ENCODE peak calls at places on chromosomes 5 and 9, in six cellular contexts. Z is GM12891, J is K562, S is H1, K is GM12878, D is HepG2. F is an unnamed sample.

GRCh38 chr9:81318571-81318970 is 370.8 kb downstream of the TLE1 start:
- DNase-seq in Z (no peak), K (no peak), D (peak), J (no peak), S (no peak), F (no peak)

GRCh38 chr5:91850031-91850430 is 466.9 kb upstream of the ARRDC3 start:
- DNase-seq in J (no peak), D (no peak), Z (no peak), S (no peak), K (no peak), F (no peak)

GRCh38 chr9:116099821-116100220 is 53.8 kb upstream of the PAPPA start:
- DNase-seq in J (no peak), S (no peak), K (no peak), Z (no peak), D (no peak), F (no peak)

GRCh38 chr5:1384521-1384920 is 39.6 kb upstream of the CLPTM1L start:
- DNase-seq in K (no peak), D (no peak), S (no peak), J (no peak), Z (no peak), F (no peak)

GRCh38 chr9:105390901-105391300 is 56.9 kb upstream of the FSD1L start:
- DNase-seq in Z (no peak), J (no peak), S (no peak), K (no peak), D (no peak), F (no peak)

GRCh38 chr9:78023003-78023741 is 8.4 kb downstream of the GNAQ start:
- DNase-seq in K (no peak), S (no peak), Z (no peak), D (peak), J (no peak), F (no peak)

GRCh38 chr9:129884220-129885017 is 49.2 kb downstream of the USP20 start:
- DNase-seq in Z (peak), K (peak), J (peak), S (peak), D (peak), F (peak)

GRCh38 chr9:101677864-101678263 is 60.6 kb downstream of the GRIN3A start:
- DNase-seq in J (no peak), D (no peak), K (no peak), Z (no peak), S (no peak), F (no peak)

GRCh38 chr9:110095238-110095637 is 112.7 kb downstream of the C9orf152 start:
- DNase-seq in S (no peak), D (no peak), Z (no peak), K (no peak), J (no peak), F (no peak)

GRCh38 chr5:88269222-88269771 is 652 bp upstream of the TMEM161B start:
- DNase-seq in J (peak), S (no peak), Z (no peak), K (peak), D (peak), F (no peak)

GRCh38 chr5:102313907-102314306 is 17.8 kb upstream of the SLCO4C1 start:
- DNase-seq in S (no peak), K (no peak), Z (no peak), D (no peak), J (no peak), F (no peak)

GRCh38 chr5:129547137-129547536 is 87.0 kb downstream of the ADAMTS19 start:
- DNase-seq in J (no peak), S (no peak), D (no peak), Z (no peak), K (no peak), F (no peak)

GRCh38 chr9:5042661-5043178 is 57.6 kb downstream of the JAK2 start:
- DNase-seq in D (no peak), Z (no peak), K (no peak), S (no peak), J (no peak), F (no peak)

GRCh38 chr9:133581553-133582343 is 27.4 kb downstream of the FAM163B start:
- DNase-seq in D (no peak), Z (no peak), J (no peak), K (no peak), S (no peak), F (no peak)

GRCh38 chr5:172871982-172872381 is 37.9 kb downstream of the ERGIC1 start:
- DNase-seq in D (no peak), S (no peak), K (no peak), J (no peak), Z (no peak), F (no peak)

GRCh38 chr9:68446836-68447235 is 90.4 kb downstream of the PGM5 start:
- DNase-seq in Z (no peak), D (no peak), J (no peak), K (no peak), S (no peak), F (no peak)

GRCh38 chr9:124911766-124912165 is 29.1 kb downstream of the GOLGA1 start:
- DNase-seq in Z (no peak), S (no peak), D (no peak), K (no peak), J (no peak), F (no peak)

GRCh38 chr9:115158666-115159481 is 40.9 kb upstream of the TNC start:
- DNase-seq in S (no peak), Z (no peak), K (no peak), D (no peak), J (no peak), F (no peak)

GRCh38 chr9:16794871-16795639 is 75.4 kb downstream of the BNC2 start:
- DNase-seq in S (no peak), K (no peak), J (no peak), Z (no peak), D (no peak), F (no peak)

GRCh38 chr5:116576043-116576713 is 1.6 kb upstream of the SEMA6A start:
- DNase-seq in J (peak), Z (peak), D (peak), S (peak), K (no peak), F (peak)

GRCh38 chr5:135713516-135713915 is 120.9 kb upstream of the SLC25A48 start:
- DNase-seq in S (no peak), K (no peak), J (no peak), Z (no peak), D (no peak), F (no peak)

GRCh38 chr5:66908230-66908629 is 288.4 kb downstream of the CD180 start:
- DNase-seq in S (no peak), K (no peak), Z (no peak), D (no peak), J (no peak), F (no peak)

GRCh38 chr5:66909364-66909763 is 287.2 kb downstream of the CD180 start:
- DNase-seq in Z (no peak), K (no peak), D (no peak), J (no peak), S (no peak), F (no peak)

GRCh38 chr5:66915531-66915930 is 281.1 kb downstream of the CD180 start:
- DNase-seq in Z (no peak), D (no peak), J (no peak), S (no peak), K (no peak), F (no peak)

GRCh38 chr5:66912787-66913186 is 283.8 kb downstream of the CD180 start:
- DNase-seq in D (no peak), K (no peak), J (no peak), S (no peak), Z (no peak), F (no peak)
- TF ChIP-seq TAF1 in D (no peak), K (no peak), J (no peak), S (no peak), Z (no peak), F (no peak)

GRCh38 chr5:95486185-95486584 is 68.6 kb downstream of the SKIC3 start:
- DNase-seq in K (no peak), D (no peak), S (no peak), Z (no peak), J (no peak), F (no peak)
- TF ChIP-seq POLR2A in K (no peak), D (no peak), S (no peak), Z (no peak), J (no peak), F (no peak)

GRCh38 chr9:73172811-73173210 is 21.1 kb downstream of the ANXA1 start:
- DNase-seq in J (no peak), Z (no peak), K (no peak), S (no peak), D (no peak), F (no peak)

GRCh38 chr9:73170185-73170957 is 18.7 kb downstream of the ANXA1 start:
- DNase-seq in K (no peak), D (no peak), Z (no peak), S (no peak), J (no peak), F (no peak)

GRCh38 chr9:73176450-73176875 is 24.8 kb downstream of the ANXA1 start:
- DNase-seq in S (no peak), K (no peak), Z (no peak), D (no peak), J (no peak), F (no peak)

GRCh38 chr9:73178044-73178443 is 26.4 kb downstream of the ANXA1 start:
- DNase-seq in D (no peak), Z (no peak), S (no peak), K (no peak), J (no peak), F (no peak)

DNA sequence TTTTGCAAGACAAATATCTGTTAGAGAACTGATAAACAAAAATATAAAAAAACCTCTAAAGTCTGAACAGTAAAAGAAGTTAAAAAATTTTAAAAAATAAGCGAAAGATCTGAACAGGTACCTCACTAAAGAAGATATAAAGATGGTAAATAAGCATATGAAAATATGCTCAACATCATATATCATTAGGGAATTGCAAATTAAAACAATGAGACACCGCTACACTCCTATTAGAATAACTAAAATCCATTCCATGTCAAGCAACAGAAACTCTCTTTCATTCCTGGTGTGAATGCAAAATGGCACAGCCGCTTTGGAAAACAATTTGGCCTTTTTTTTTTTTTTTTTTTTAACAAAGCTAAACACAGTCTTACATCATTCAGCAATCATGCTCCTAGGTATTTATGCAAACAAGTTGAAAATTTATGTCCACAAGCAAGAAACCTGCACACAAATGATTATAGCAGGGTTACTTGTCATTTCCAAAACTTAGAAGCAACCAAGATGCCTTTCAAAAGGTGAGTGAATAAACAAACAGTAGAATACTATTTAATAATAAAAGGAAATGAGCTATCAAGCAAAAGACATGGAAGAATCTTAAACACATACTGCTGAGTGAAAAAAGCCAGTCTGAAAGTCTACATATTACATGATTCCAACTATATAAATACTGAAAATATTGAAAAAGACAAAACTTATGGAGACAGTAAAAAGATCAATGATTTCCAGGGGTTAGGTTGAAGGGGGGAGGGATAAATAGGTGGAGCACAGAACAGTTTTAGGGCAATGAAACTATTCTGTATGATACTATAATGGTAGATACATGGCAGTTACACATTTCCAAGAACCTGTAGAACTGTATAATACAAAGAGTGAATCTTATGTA is 22.1 kb downstream of the ANXA1 start:
- DNase-seq in J (no peak), S (no peak), D (no peak), K (no peak), Z (no peak), F (no peak)
- TF ChIP-seq TAF1 in J (no peak), S (no peak), D (no peak), K (no peak), Z (no peak), F (no peak)

DNA sequence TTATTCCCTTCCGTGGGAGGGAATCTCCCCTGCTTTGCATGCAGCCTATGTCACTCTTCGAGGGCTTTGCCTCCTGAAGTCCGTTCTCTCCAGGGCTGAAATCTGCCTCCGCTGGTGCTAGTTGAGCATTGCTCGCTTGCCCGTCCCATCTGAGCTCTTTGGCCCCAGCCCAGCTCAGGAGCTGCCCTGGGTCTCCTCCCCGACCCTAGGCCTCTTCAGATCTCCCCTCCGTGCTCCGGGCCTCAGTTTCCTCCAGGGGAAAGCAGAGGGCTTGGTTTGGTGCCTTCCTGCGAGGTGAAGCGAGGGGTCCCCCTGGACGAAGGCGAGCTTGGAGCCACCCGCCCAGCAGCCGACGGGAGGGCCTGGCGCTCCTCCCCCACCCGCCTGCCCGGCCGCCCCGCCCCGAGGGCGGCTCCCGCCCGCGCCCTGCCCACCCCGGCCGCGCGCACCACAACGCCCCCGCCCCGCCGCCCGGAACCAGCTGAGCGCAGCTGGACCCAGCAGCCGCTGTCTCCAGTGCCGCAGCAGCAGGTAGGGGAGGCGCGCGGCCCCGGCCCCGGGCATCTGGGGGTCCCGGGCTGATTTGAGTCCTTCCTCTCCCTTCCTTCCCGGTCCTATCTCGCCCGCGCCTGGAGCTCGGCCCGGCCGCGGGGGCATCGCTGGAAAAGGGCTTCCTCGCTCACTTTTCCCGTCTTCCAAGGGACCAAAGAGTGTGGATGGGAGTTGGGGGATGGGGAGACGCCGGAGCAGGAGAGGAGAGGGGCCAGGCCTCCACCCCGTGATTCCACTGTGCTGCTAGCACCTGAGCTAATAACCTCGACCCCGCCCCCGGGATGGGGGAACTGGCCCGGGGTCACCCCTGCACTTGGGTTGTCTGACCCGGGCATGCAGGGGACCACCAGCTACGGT is at the start of gene GSN:
- DNase-seq in K (no peak), S (no peak), Z (peak), J (peak), D (peak), F (peak)
- TF ChIP-seq POLR2A in K (peak), S (peak), Z (no peak), J (peak), D (no peak), F (no peak)

DNA sequence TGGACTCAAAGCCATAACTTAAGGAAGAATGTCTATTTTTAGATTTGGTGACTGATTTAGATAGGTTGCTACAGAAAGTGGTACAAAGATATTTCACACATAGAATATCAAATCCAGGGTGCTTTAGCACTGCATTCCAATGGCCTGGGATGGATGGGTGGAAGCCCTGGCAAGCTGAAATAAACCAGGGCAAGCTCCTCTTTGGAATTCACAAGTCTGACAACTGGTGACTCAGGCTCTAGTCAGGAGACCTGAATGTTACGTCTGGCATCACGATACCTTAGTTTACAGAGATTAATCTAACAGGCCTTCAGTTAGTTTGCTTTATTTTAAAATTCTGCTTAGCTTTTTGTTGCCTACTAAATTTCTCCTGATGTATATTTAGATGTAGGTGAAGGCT is 144.0 kb downstream of the TMC1 start:
- DNase-seq in Z (no peak), S (no peak), D (no peak), K (no peak), J (no peak), F (no peak)
- TF ChIP-seq TAF1 in Z (no peak), S (no peak), D (no peak), K (no peak), J (no peak), F (no peak)

F was measured in GM12892.